ENCODE peak calls at places on chromosomes 12 and 14, in eight cellular contexts. Z is GM12878, L is HCT116, V is right lobe of liver, H is uterus, A is esophagus squamous epithelium, B is sigmoid colon, Q is A549. T is an unnamed sample.

GRCh38 chr12:23455283-23455682 is 494.2 kb downstream of the SOX5 start:
- DNase-seq in Z (no peak), L (no peak), V (no peak), H (no peak), A (no peak), B (no peak), Q (no peak), T (no peak)

GRCh38 chr12:102169922-102170698 is 27.5 kb downstream of the PMCH start:
- DNase-seq in Z (no peak), L (peak; percentile 4), V (no peak), H (no peak), A (no peak), B (no peak), Q (no peak), T (no peak)

GRCh38 chr14:59020382-59020781 is 168.1 kb upstream of the DAAM1 start:
- DNase-seq in Z (no peak), L (peak; percentile 18), V (no peak), H (no peak), A (no peak), B (no peak), Q (no peak), T (no peak)

GRCh38 chr12:130497331-130497730 is 159.6 kb downstream of the PIWIL1 start:
- DNase-seq in Z (no peak), L (no peak), V (no peak), H (no peak), A (no peak), B (no peak), Q (no peak), T (no peak)

GRCh38 chr12:43348221-43348620 is 203.8 kb downstream of the ADAMTS20 start:
- DNase-seq in Z (no peak), L (no peak), V (no peak), H (no peak), A (no peak), B (no peak), Q (no peak), T (no peak)

GRCh38 chr14:102220031-102220430 is 80.3 kb downstream of the WDR20 start:
- DNase-seq in Z (peak; percentile 40), L (no peak), V (no peak), H (no peak), A (no peak), B (no peak), Q (no peak), T (no peak)

GRCh38 chr14:72743626-72744025 is 150.3 kb downstream of the DPF3 start:
- DNase-seq in Z (no peak), L (no peak), V (peak; percentile 31), H (no peak), A (no peak), B (no peak), Q (no peak), T (no peak)

GRCh38 chr14:94051115-94051514 is 25.0 kb downstream of the OTUB2 start:
- DNase-seq in Z (no peak), L (no peak), V (peak; percentile 35), H (peak; percentile 38), A (no peak), B (peak; percentile 81), Q (no peak), T (peak; percentile 50)

GRCh38 chr14:74579447-74580274 is 32.4 kb downstream of the LTBP2 start:
- DNase-seq in Z (no peak), L (peak; percentile 62), V (no peak), H (no peak), A (no peak), B (peak; percentile 47), Q (peak; percentile 94), T (no peak)

GRCh38 chr14:101905614-101906013 is 58.8 kb upstream of the DYNC1H1 start:
- DNase-seq in Z (no peak), L (no peak), V (no peak), H (no peak), A (no peak), B (peak; percentile 52), Q (no peak), T (no peak)

GRCh38 chr14:50830044-50830931 is 674 bp downstream of the NIN start:
- DNase-seq in Z (peak; percentile 27), L (no peak), V (peak; percentile 63), H (peak; percentile 45), A (no peak), B (peak; percentile 72), Q (peak; percentile 9), T (peak; percentile 29)

GRCh38 chr14:50832935-50833607 is 2.1 kb upstream of the NIN start:
- DNase-seq in Z (no peak), L (no peak), V (no peak), H (no peak), A (no peak), B (no peak), Q (no peak), T (no peak)

GRCh38 chr14:50829472-50830043 is 1.4 kb downstream of the NIN start:
- DNase-seq in Z (no peak), L (no peak), V (no peak), H (no peak), A (no peak), B (no peak), Q (no peak), T (no peak)

GRCh38 chr14:50831704-50832130 is 755 bp upstream of the NIN start:
- DNase-seq in Z (no peak), L (no peak), V (no peak), H (no peak), A (no peak), B (no peak), Q (no peak), T (no peak)

GRCh38 chr14:50830932-50831703 is at the start of gene NIN:
- DNase-seq in Z (no peak), L (no peak), V (peak; percentile 80), H (peak; percentile 72), A (peak; percentile 24), B (peak; percentile 87), Q (peak; percentile 43), T (peak; percentile 65)
- TF ChIP-seq POLR2A in Z (peak; percentile 72), L (no peak), V (peak; percentile 66), H (peak; percentile 9), A (no peak), B (no peak), Q (peak; percentile 64), T (no peak)

GRCh38 chr14:56862843-56863242 is 52.6 kb upstream of the OTX2 start:
- DNase-seq in Z (no peak), L (no peak), V (no peak), H (no peak), A (no peak), B (no peak), Q (no peak), T (no peak)
- TF ChIP-seq CTCF in Z (no peak), L (no peak), V (no peak), H (no peak), A (no peak), B (no peak), Q (no peak), T (no peak)

GRCh38 chr14:51862171-51862838 is 1.9 kb downstream of the GNG2 start:
- DNase-seq in Z (no peak), L (no peak), V (no peak), H (no peak), A (no peak), B (no peak), Q (no peak), T (no peak)

GRCh38 chr14:51859136-51859535 is 1.3 kb upstream of the GNG2 start:
- DNase-seq in Z (no peak), L (no peak), V (no peak), H (no peak), A (no peak), B (no peak), Q (no peak), T (no peak)

GRCh38 chr14:51860836-51861583 is 598 bp downstream of the GNG2 start:
- DNase-seq in Z (no peak), L (no peak), V (no peak), H (no peak), A (no peak), B (no peak), Q (no peak), T (no peak)

GRCh38 chr14:51862839-51863235 is 2.4 kb downstream of the GNG2 start:
- DNase-seq in Z (no peak), L (no peak), V (no peak), H (no peak), A (no peak), B (no peak), Q (no peak), T (no peak)

GRCh38 chr14:51860164-51860835 is at the start of gene GNG2:
- DNase-seq in Z (peak; percentile 71), L (no peak), V (peak; percentile 67), H (peak; percentile 70), A (peak; percentile 48), B (peak; percentile 91), Q (peak; percentile 40), T (peak; percentile 69)
- TF ChIP-seq POLR2A in Z (peak; percentile 94), L (no peak), V (peak; percentile 55), H (no peak), A (no peak), B (peak; percentile 51), Q (no peak), T (no peak)

GRCh38 chr14:39417014-39417413 is 15.2 kb downstream of the FBXO33 start:
- DNase-seq in Z (no peak), L (peak; percentile 6), V (no peak), H (no peak), A (no peak), B (no peak), Q (no peak), T (no peak)
- TF ChIP-seq CTCF in Z (no peak), L (peak; percentile 22), V (no peak), H (no peak), A (no peak), B (no peak), Q (peak; percentile 13), T (no peak)